ENCODE peak calls at places on chromosomes 1 and 21, in seven cellular contexts. A is HCT116, N is K562, G is GM12878, E is H1, O is SK-N-SH, R is HepG2. D is an unnamed sample.

GRCh38 chr1:204074274-204075115 is 1.6 kb downstream of the SOX13 start:
- DNase-seq in E (peak; percentile 80), O (peak; percentile 82), R (peak; percentile 87), N (no peak), G (no peak), A (no peak), D (peak; percentile 37)

GRCh38 chr1:245587435-245588105 is 432.8 kb downstream of the KIF26B start:
- DNase-seq in O (peak; percentile 38), A (no peak), E (no peak), N (no peak), R (no peak), G (no peak), D (no peak)

GRCh38 chr1:217482356-217483102 is 148.4 kb downstream of the GPATCH2 start:
- DNase-seq in E (no peak), R (no peak), A (peak; percentile 8), O (no peak), G (peak; percentile 38), N (no peak), D (no peak)

GRCh38 chr1:98382586-98382985 is 278.9 kb upstream of the SNX7 start:
- DNase-seq in N (no peak), G (no peak), O (no peak), R (no peak), E (no peak), A (no peak), D (no peak)

GRCh38 chr1:14648931-14649860 is 50.7 kb downstream of the KAZN start:
- DNase-seq in N (no peak), A (no peak), G (no peak), O (no peak), R (no peak), E (no peak), D (no peak)

GRCh38 chr1:237108299-237109040 is 66.5 kb downstream of the RYR2 start:
- DNase-seq in R (no peak), A (no peak), E (no peak), G (no peak), N (no peak), O (peak; percentile 61), D (no peak)

GRCh38 chr1:7623886-7624285 is 147.2 kb upstream of the VAMP3 start:
- DNase-seq in G (no peak), R (no peak), O (no peak), N (no peak), E (no peak), A (no peak), D (no peak)

GRCh38 chr1:17207046-17207445 is 2.1 kb downstream of the PADI1 start:
- DNase-seq in N (no peak), G (peak; percentile 60), E (no peak), R (no peak), O (no peak), A (no peak), D (no peak)

GRCh38 chr1:44249543-44249942 is 36.3 kb downstream of the DMAP1 start:
- DNase-seq in O (peak; percentile 48), G (no peak), R (no peak), N (peak; percentile 42), A (no peak), E (no peak), D (no peak)

GRCh38 chr1:109556563-109556962 is 8.1 kb downstream of the GNAI3 start:
- DNase-seq in O (no peak), G (no peak), A (no peak), E (no peak), R (no peak), N (no peak), D (no peak)

GRCh38 chr1:147598631-147599361 is 57.5 kb downstream of the BCL9 start:
- DNase-seq in O (peak; percentile 67), E (peak; percentile 79), N (no peak), A (no peak), R (no peak), G (no peak), D (peak; percentile 15)

GRCh38 chr1:240611228-240611618 is 732 bp downstream of the GREM2 start:
- DNase-seq in G (no peak), N (no peak), A (no peak), E (no peak), R (no peak), O (peak; percentile 31), D (no peak)

GRCh38 chr1:89578940-89579684 is 53.8 kb upstream of the LRRC8C start:
- DNase-seq in G (no peak), E (no peak), R (no peak), A (no peak), N (no peak), O (no peak), D (no peak)

GRCh38 chr1:23581219-23581618 is 21.9 kb upstream of the ID3 start:
- DNase-seq in O (peak; percentile 79), N (no peak), R (no peak), A (no peak), G (no peak), E (no peak), D (no peak)
- TF ChIP-seq JUND in O (no peak), N (no peak), R (no peak), A (no peak), G (no peak), E (no peak), D (no peak)

GRCh38 chr21:44953628-44954021 is 13.8 kb downstream of the SLX9 start:
- DNase-seq in E (no peak), R (no peak), G (no peak), O (no peak), A (no peak), N (no peak), D (no peak)

GRCh38 chr21:44956356-44957046 is 16.7 kb downstream of the SLX9 start:
- DNase-seq in G (no peak), A (no peak), O (no peak), E (no peak), N (no peak), R (no peak), D (no peak)

GRCh38 chr21:44954281-44954771 is 14.5 kb downstream of the SLX9 start:
- DNase-seq in N (no peak), O (no peak), R (no peak), G (no peak), E (no peak), A (no peak), D (no peak)

GRCh38 chr21:44955803-44956175 is 16.0 kb downstream of the SLX9 start:
- DNase-seq in N (no peak), A (no peak), O (no peak), G (no peak), E (no peak), R (no peak), D (no peak)

DNA sequence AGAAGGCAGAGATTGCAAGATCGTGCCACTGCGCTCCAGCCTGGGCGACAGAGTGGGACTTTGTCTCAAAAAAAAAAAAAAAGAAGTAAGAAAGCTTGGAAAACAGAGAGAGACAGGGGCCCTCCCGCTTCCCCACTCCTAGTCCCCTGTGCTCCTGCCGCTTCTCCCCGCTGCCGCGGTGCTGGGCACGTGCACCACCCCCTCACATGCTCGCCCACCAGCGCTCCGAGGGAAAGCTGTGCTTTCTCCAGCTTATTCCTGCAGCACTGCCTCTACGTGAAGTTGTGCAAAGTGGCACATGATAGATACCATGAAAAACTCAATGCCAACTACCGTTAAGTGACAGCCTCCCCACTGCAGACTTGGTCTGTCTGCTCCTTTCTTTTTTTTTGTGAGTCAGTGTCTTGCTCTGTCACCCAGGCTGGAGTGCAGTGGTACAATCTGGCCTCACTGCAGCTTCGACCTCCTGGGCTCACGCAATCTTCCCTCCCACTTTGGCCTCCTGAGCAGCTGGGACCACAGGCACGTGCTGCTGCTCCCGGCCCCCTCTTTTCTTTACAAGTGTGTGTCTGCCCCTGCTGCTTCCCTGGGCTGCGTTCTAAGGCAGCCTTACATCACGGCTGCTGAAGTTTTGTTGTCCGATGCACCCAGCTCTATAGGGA is 15.4 kb downstream of the SLX9 start:
- DNase-seq in E (no peak), O (no peak), G (no peak), N (no peak), A (no peak), R (no peak), D (no peak)
- TF ChIP-seq JUND in E (no peak), O (no peak), G (no peak), N (no peak), A (no peak), R (no peak), D (no peak)

GRCh38 chr21:46559291-46559983 is 45.4 kb downstream of the S100B start:
- DNase-seq in G (peak; percentile 34), N (no peak), A (no peak), R (peak; percentile 41), O (no peak), E (peak; percentile 41), D (no peak)
- TF ChIP-seq JUND in G (no peak), N (no peak), A (no peak), R (no peak), O (no peak), E (no peak), D (no peak)

DNA sequence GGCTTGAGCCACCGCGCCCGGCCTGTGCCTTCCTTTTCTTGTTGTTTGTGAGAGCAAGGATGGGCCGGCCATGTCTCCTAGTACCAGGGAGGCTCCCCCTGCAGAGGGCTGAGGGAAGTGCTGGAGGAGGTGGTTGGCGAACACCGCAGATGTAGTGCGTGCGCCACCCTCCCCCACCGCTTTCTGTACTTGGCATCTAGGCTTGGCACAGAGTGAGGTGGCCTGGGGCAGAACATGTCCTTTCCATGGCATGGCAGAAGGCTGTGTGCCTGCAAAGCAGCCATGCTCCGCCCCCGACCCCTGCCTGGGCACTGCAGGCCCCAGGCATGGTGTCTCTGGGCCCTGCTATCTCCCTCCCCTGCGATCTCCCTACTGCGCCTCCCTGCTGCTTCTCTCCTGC is 30.7 kb downstream of the ALPL start:
- DNase-seq in A (peak; percentile 54), N (peak; percentile 30), R (peak; percentile 31), E (peak; percentile 87), O (peak; percentile 82), G (no peak), D (peak; percentile 64)
- TF ChIP-seq JUND in A (no peak), N (no peak), R (no peak), E (no peak), O (no peak), G (no peak), D (no peak)

GRCh38 chr1:115239148-115239820 is 98.8 kb downstream of the NGF start:
- DNase-seq in A (no peak), E (no peak), N (no peak), G (no peak), R (no peak), O (no peak), D (no peak)
- TF ChIP-seq JUND in A (no peak), E (no peak), N (no peak), G (no peak), R (no peak), O (no peak), D (no peak)

DNA sequence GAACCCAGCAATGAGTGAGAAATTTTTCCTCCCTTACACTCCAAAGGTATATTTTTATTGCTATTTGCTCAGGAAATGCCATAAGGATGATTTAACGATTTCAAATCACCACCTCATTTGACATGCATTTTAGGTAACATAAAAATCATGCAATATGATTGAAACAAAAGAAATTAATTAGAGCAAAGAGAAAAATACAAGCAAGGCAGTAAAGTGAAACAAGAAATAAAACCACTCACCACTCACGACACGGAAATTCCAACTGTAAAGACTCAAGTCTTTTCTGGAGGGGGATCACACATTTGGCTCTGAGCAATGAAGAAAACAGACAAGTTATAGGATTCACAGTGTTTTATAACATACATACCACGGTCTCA is 86.8 kb upstream of the ARHGAP29 start:
- DNase-seq in R (no peak), G (no peak), A (no peak), N (no peak), O (no peak), E (no peak), D (no peak)
- TF ChIP-seq JUND in R (no peak), G (no peak), A (no peak), N (no peak), O (no peak), E (no peak), D (peak; percentile 28)